ENCODE peak calls at places on chromosomes 13 and 19, in five cellular contexts. I, B, H, S and T are unnamed samples.

GRCh38 chr13:22086593-22086992 is 415.7 kb downstream of the FGF9 start:
- DNase-seq in I (no peak), B (peak; percentile 44), H (peak; percentile 33), S (no peak), T (no peak)

GRCh38 chr19:58586131-58586765 is 13.1 kb upstream of the MZF1 start:
- DNase-seq in I (no peak), B (no peak), H (no peak), S (no peak), T (no peak)

GRCh38 chr13:110274687-110275086 is 32.3 kb downstream of the COL4A1 start:
- DNase-seq in I (no peak), B (peak; percentile 54), H (no peak), S (no peak), T (no peak)

GRCh38 chr13:37956536-37956935 is 87.0 kb upstream of the TRPC4 start:
- DNase-seq in I (no peak), B (no peak), H (no peak), S (no peak), T (no peak)

GRCh38 chr13:101511766-101512165 is 59.3 kb downstream of the ITGBL1 start:
- DNase-seq in I (no peak), B (peak; percentile 82), H (no peak), S (peak; percentile 26), T (peak; percentile 44)

GRCh38 chr13:100875392-100876043 is 200.9 kb upstream of the TMTC4 start:
- DNase-seq in I (no peak), B (peak; percentile 91), H (peak; percentile 96), S (peak; percentile 95), T (peak; percentile 97)

GRCh38 chr19:14006766-14007562 is 844 bp upstream of the RFX1 start:
- DNase-seq in I (peak; percentile 96), B (no peak), H (no peak), S (no peak), T (peak; percentile 9)

GRCh38 chr13:103694033-103694432 is 627.8 kb upstream of the SLC10A2 start:
- DNase-seq in I (no peak), B (no peak), H (no peak), S (no peak), T (no peak)

GRCh38 chr19:12550951-12551832 is at the start of gene ZNF564:
- DNase-seq in I (peak; percentile 96), B (peak; percentile 97), H (peak; percentile 98), S (peak; percentile 98), T (peak; percentile 98)

GRCh38 chr19:8500158-8500557 is 2.3 kb downstream of the PRAM1 start:
- DNase-seq in I (no peak), B (no peak), H (no peak), S (no peak), T (no peak)
- H3K4me3 ChIP-seq in I (peak overlapping the region; percentile 42), B (no peak overlapping the region), H (no peak overlapping the region), S (no peak overlapping the region), T (no peak overlapping the region)

DNA sequence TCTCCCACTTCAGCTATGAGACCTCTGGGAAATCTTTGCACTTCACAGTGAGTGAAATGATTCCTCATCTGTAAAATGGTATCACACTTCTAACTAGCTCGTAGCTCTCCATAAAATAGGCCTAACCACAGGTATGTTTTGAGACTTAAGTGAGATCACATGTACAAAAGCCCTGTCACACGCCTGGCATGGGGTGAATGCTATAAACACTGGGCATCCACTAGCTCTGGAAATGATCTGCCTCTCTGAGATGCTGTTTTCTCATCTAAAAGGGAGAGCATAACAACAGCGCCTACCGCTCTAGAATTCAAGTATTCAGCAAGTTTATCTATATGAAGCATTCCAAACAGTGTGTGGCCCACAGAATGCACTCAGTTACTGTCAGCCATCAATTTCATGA is 2.2 kb downstream of the AKT2 start:
- DNase-seq in I (peak; percentile 6), B (peak; percentile 71), H (peak; percentile 22), S (no peak), T (peak; percentile 9)
- H3K4me3 ChIP-seq in I (peak overlapping the region; percentile 93), B (peak overlapping the region; percentile 85), H (no peak overlapping the region), S (no peak overlapping the region), T (no peak overlapping the region)

GRCh38 chr19:54389556-54389955 is 24.8 kb upstream of the LAIR1 start:
- DNase-seq in I (no peak), B (no peak), H (no peak), S (no peak), T (no peak)

GRCh38 chr19:54391589-54392061 is 23.6 kb upstream of the TTYH1 start:
- DNase-seq in I (no peak), B (no peak), H (no peak), S (no peak), T (no peak)

GRCh38 chr19:54388001-54388802 is 23.5 kb upstream of the LAIR1 start:
- DNase-seq in I (peak; percentile 85), B (no peak), H (no peak), S (no peak), T (no peak)

GRCh38 chr19:54390942-54391577 is 24.2 kb upstream of the TTYH1 start:
- DNase-seq in I (no peak), B (peak; percentile 65), H (peak; percentile 60), S (peak; percentile 76), T (peak; percentile 31)

GRCh38 chr19:54388803-54389144 is 24.0 kb upstream of the LAIR1 start:
- DNase-seq in I (no peak), B (no peak), H (no peak), S (no peak), T (no peak)
- H3K4me3 ChIP-seq in I (peak overlapping the region; percentile 68), B (no peak overlapping the region), H (no peak overlapping the region), S (peak overlapping the region; percentile 36), T (no peak overlapping the region)

GRCh38 chr19:41546386-41546789 is 29.6 kb upstream of the CEACAM21 start:
- DNase-seq in I (peak; percentile 87), B (no peak), H (no peak), S (no peak), T (no peak)
- H3K4me3 ChIP-seq in I (peak overlapping the region; percentile 60), B (no peak overlapping the region), H (no peak overlapping the region), S (no peak overlapping the region), T (no peak overlapping the region)

GRCh38 chr13:47933688-47934011 is 67.4 kb downstream of the SUCLA2 start:
- DNase-seq in I (no peak), B (peak; percentile 6), H (peak; percentile 17), S (peak; percentile 12), T (peak; percentile 36)

GRCh38 chr13:47934371-47934770 is 66.7 kb downstream of the SUCLA2 start:
- DNase-seq in I (no peak), B (no peak), H (no peak), S (no peak), T (peak; percentile 53)

GRCh38 chr13:47930649-47931165 is 70.4 kb downstream of the SUCLA2 start:
- DNase-seq in I (no peak), B (no peak), H (no peak), S (no peak), T (no peak)

GRCh38 chr13:47929156-47929555 is 71.9 kb downstream of the SUCLA2 start:
- DNase-seq in I (no peak), B (peak; percentile 54), H (peak; percentile 24), S (no peak), T (peak; percentile 14)

GRCh38 chr13:47932953-47933687 is 68.0 kb downstream of the SUCLA2 start:
- DNase-seq in I (no peak), B (no peak), H (no peak), S (no peak), T (no peak)
- H3K4me3 ChIP-seq in I (no peak overlapping the region), B (no peak overlapping the region), H (no peak overlapping the region), S (no peak overlapping the region), T (no peak overlapping the region)

DNA sequence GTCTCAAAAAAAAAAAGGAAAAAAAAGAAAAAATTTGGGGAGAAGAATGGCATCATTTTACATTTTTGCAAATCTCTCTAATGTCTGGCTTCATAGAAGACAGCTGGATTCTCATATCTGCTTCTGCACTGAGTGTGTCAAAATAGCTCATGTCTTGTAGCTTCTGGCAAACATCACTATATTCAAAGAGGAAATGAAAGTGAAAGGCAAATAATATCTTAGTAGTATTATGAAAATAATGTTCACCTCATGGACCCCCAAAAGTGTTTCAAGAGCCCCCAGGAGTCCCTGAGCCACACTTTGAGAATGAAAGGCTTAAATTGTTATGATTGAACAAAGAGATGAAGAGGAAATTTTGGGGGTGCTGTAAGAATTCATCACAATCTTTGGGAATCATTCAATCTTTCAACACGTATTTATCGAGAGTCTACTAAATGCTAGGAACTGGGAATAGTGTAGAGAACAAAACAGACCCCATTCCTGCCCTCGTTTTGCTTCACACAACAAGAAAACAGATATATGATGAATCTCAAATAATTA is 1.2 kb upstream of the SLC6A16 start:
- DNase-seq in I (no peak), B (no peak), H (no peak), S (no peak), T (no peak)
- H3K4me3 ChIP-seq in I (no peak overlapping the region), B (no peak overlapping the region), H (no peak overlapping the region), S (no peak overlapping the region), T (no peak overlapping the region)

DNA sequence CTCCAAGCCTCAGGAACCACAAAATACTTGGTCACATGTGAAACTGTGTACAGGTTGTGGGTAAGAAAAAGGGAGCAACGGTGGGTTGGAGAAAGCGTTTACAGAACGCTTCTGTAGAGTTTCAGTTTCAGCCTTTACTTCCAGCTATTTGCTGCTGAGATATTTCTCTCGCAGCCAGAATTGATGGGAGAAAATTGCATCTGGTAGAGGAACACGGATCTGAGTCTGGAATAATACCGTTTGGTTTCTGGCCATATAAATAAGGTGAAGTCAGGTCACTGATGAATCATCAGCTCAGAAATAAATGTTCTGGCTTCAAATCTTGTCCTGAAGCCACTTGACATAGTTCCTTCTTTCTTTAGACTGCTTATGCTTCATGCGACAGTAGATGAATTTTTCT is 20.3 kb upstream of the RFC3 start:
- DNase-seq in I (no peak), B (peak; percentile 22), H (no peak), S (peak; percentile 13), T (peak; percentile 36)
- H3K4me3 ChIP-seq in I (peak overlapping the region; percentile 35), B (peak overlapping the region; percentile 37), H (no peak overlapping the region), S (no peak overlapping the region), T (no peak overlapping the region)